ENCODE peak calls at places on chromosomes 13 and 19, in eight cellular contexts. One of them, this sample, is unnamed.

GRCh38 chr13:102260256-102260655 is 141.6 kb downstream of the FGF14 start:
- DNase-seq in foreskin keratinocyte: no peak
- DNase-seq in CD8-positive, alpha-beta T cell: no peak
- DNase-seq in ascending aorta: no peak
- DNase-seq in right atrium auricular region: no peak
- DNase-seq in adrenal gland: no peak
- DNase-seq in CD4-positive, CD25-positive, alpha-beta regulatory T cell: no peak
- DNase-seq in IMR-90: no peak
- DNase-seq in this sample: no peak

GRCh38 chr13:58097831-58098230 is 466.3 kb downstream of the PCDH17 start:
- DNase-seq in CD4-positive, CD25-positive, alpha-beta regulatory T cell: no peak
- DNase-seq in adrenal gland: no peak
- DNase-seq in CD8-positive, alpha-beta T cell: no peak
- DNase-seq in IMR-90: no peak
- DNase-seq in foreskin keratinocyte: no peak
- DNase-seq in ascending aorta: no peak
- DNase-seq in right atrium auricular region: no peak
- DNase-seq in this sample: no peak

GRCh38 chr13:74132152-74132767 is 1.9 kb downstream of the KLF12 start:
- DNase-seq in IMR-90: peak; percentile 39
- DNase-seq in foreskin keratinocyte: no peak
- DNase-seq in adrenal gland: no peak
- DNase-seq in ascending aorta: no peak
- DNase-seq in CD4-positive, CD25-positive, alpha-beta regulatory T cell: peak; percentile 68
- DNase-seq in CD8-positive, alpha-beta T cell: peak; percentile 33
- DNase-seq in right atrium auricular region: no peak
- DNase-seq in this sample: peak; percentile 76

GRCh38 chr19:55459551-55459949 is 1.9 kb downstream of the ISOC2 start:
- DNase-seq in adrenal gland: no peak
- DNase-seq in CD8-positive, alpha-beta T cell: no peak
- DNase-seq in ascending aorta: no peak
- DNase-seq in right atrium auricular region: no peak
- DNase-seq in foreskin keratinocyte: no peak
- DNase-seq in CD4-positive, CD25-positive, alpha-beta regulatory T cell: no peak
- DNase-seq in IMR-90: no peak
- DNase-seq in this sample: no peak

GRCh38 chr13:96490590-96490989 is 400.7 kb downstream of the HS6ST3 start:
- DNase-seq in adrenal gland: no peak
- DNase-seq in foreskin keratinocyte: no peak
- DNase-seq in IMR-90: no peak
- DNase-seq in right atrium auricular region: no peak
- DNase-seq in ascending aorta: no peak
- DNase-seq in CD4-positive, CD25-positive, alpha-beta regulatory T cell: no peak
- DNase-seq in CD8-positive, alpha-beta T cell: no peak
- DNase-seq in this sample: no peak

GRCh38 chr19:17441241-17442135 is 7.0 kb downstream of the TMEM221 start:
- DNase-seq in IMR-90: no peak
- DNase-seq in adrenal gland: peak; percentile 48
- DNase-seq in ascending aorta: no peak
- DNase-seq in CD8-positive, alpha-beta T cell: peak; percentile 32
- DNase-seq in CD4-positive, CD25-positive, alpha-beta regulatory T cell: peak; percentile 26
- DNase-seq in foreskin keratinocyte: peak; percentile 35
- DNase-seq in right atrium auricular region: no peak
- DNase-seq in this sample: peak; percentile 59

GRCh38 chr13:99205621-99206220 is 5.1 kb downstream of the UBAC2 start:
- DNase-seq in ascending aorta: no peak
- DNase-seq in right atrium auricular region: no peak
- DNase-seq in CD8-positive, alpha-beta T cell: no peak
- DNase-seq in CD4-positive, CD25-positive, alpha-beta regulatory T cell: no peak
- DNase-seq in adrenal gland: no peak
- DNase-seq in foreskin keratinocyte: no peak
- DNase-seq in IMR-90: no peak
- DNase-seq in this sample: no peak

GRCh38 chr13:35838356-35838755 is 292.8 kb downstream of the DCLK1 start:
- DNase-seq in CD4-positive, CD25-positive, alpha-beta regulatory T cell: no peak
- DNase-seq in foreskin keratinocyte: peak; percentile 70
- DNase-seq in ascending aorta: no peak
- DNase-seq in IMR-90: peak; percentile 85
- DNase-seq in right atrium auricular region: no peak
- DNase-seq in adrenal gland: no peak
- DNase-seq in CD8-positive, alpha-beta T cell: no peak
- DNase-seq in this sample: no peak

GRCh38 chr13:33292712-33293111 is 7.2 kb upstream of the STARD13 start:
- DNase-seq in IMR-90: no peak
- DNase-seq in adrenal gland: no peak
- DNase-seq in foreskin keratinocyte: no peak
- DNase-seq in CD4-positive, CD25-positive, alpha-beta regulatory T cell: no peak
- DNase-seq in right atrium auricular region: no peak
- DNase-seq in ascending aorta: no peak
- DNase-seq in CD8-positive, alpha-beta T cell: no peak
- DNase-seq in this sample: no peak

GRCh38 chr13:35744566-35745203 is 268.2 kb upstream of the MAB21L1 start:
- DNase-seq in IMR-90: peak; percentile 16
- DNase-seq in right atrium auricular region: no peak
- DNase-seq in ascending aorta: no peak
- DNase-seq in CD8-positive, alpha-beta T cell: no peak
- DNase-seq in CD4-positive, CD25-positive, alpha-beta regulatory T cell: no peak
- DNase-seq in foreskin keratinocyte: no peak
- DNase-seq in adrenal gland: no peak
- DNase-seq in this sample: no peak

GRCh38 chr13:81078048-81078447 is 737.1 kb upstream of the SPRY2 start:
- DNase-seq in right atrium auricular region: no peak
- DNase-seq in CD4-positive, CD25-positive, alpha-beta regulatory T cell: no peak
- DNase-seq in CD8-positive, alpha-beta T cell: no peak
- DNase-seq in IMR-90: no peak
- DNase-seq in foreskin keratinocyte: peak; percentile 58
- DNase-seq in ascending aorta: no peak
- DNase-seq in adrenal gland: no peak
- DNase-seq in this sample: no peak

GRCh38 chr13:89816404-89816803 is 1531.1 kb upstream of the MIR17HG start:
- DNase-seq in adrenal gland: no peak
- DNase-seq in ascending aorta: no peak
- DNase-seq in foreskin keratinocyte: no peak
- DNase-seq in CD4-positive, CD25-positive, alpha-beta regulatory T cell: no peak
- DNase-seq in right atrium auricular region: no peak
- DNase-seq in CD8-positive, alpha-beta T cell: no peak
- DNase-seq in IMR-90: no peak
- DNase-seq in this sample: no peak

DNA sequence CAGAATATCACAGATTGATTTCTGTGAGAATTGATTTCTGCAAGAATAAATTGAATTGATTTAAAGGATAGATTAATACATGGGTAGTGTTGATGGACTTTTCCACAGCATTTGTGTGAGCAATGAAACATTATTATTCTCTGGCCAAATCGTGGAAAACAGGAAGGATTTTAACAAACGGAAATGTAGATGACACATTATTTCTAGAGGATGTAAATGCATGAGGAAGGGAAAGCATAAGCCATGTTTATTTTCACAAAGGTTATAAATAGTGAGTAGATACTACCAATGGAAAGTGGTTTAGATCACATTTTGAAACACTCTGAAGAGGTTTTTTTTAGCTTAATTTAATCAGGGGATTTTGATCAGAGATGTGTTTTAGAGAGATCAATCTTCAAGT is 1534.6 kb upstream of the MIR17HG start:
- DNase-seq in right atrium auricular region: no peak
- DNase-seq in CD8-positive, alpha-beta T cell: no peak
- DNase-seq in IMR-90: no peak
- DNase-seq in foreskin keratinocyte: no peak
- DNase-seq in ascending aorta: no peak
- DNase-seq in CD4-positive, CD25-positive, alpha-beta regulatory T cell: no peak
- DNase-seq in adrenal gland: no peak
- DNase-seq in this sample: no peak
- H3K4me1 ChIP-seq in right atrium auricular region: no peaks in the 10 kb centered on the region
- H3K4me1 ChIP-seq in CD8-positive, alpha-beta T cell: no peaks in the 10 kb centered on the region
- H3K4me1 ChIP-seq in IMR-90: no peaks in the 10 kb centered on the region
- H3K4me1 ChIP-seq in foreskin keratinocyte: no peaks in the 10 kb centered on the region
- H3K4me1 ChIP-seq in ascending aorta: no peaks in the 10 kb centered on the region
- H3K4me1 ChIP-seq in CD4-positive, CD25-positive, alpha-beta regulatory T cell: no peaks in the 10 kb centered on the region
- H3K4me1 ChIP-seq in adrenal gland: no peaks in the 10 kb centered on the region
- H3K4me1 ChIP-seq in this sample: no peaks in the 10 kb centered on the region

DNA sequence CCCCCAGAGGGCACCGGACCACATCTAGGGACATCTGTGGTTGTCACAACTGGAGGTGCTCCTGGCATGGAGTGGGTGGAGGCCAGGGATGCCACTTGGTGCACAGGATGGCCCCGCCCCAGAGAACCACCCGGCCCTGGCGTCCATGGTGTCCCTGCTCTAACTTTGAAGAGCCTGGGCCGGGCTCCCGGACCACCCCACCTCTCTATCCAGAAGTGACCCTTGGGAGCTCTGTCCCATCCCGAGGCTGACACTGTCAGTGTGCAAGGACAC is 22.9 kb upstream of the MYDGF start:
- DNase-seq in CD4-positive, CD25-positive, alpha-beta regulatory T cell: no peak
- DNase-seq in ascending aorta: no peak
- DNase-seq in foreskin keratinocyte: no peak
- DNase-seq in right atrium auricular region: no peak
- DNase-seq in IMR-90: no peak
- DNase-seq in adrenal gland: no peak
- DNase-seq in CD8-positive, alpha-beta T cell: no peak
- DNase-seq in this sample: no peak
- H3K4me1 ChIP-seq in CD4-positive, CD25-positive, alpha-beta regulatory T cell: no peaks in the 10 kb centered on the region
- H3K4me1 ChIP-seq in ascending aorta: no peaks in the 10 kb centered on the region
- H3K4me1 ChIP-seq in foreskin keratinocyte: peaks cover 27% of the 10 kb centered on the region
- H3K4me1 ChIP-seq in right atrium auricular region: no peaks in the 10 kb centered on the region
- H3K4me1 ChIP-seq in IMR-90: peaks cover 14% of the 10 kb centered on the region
- H3K4me1 ChIP-seq in adrenal gland: no peaks in the 10 kb centered on the region
- H3K4me1 ChIP-seq in CD8-positive, alpha-beta T cell: no peaks in the 10 kb centered on the region
- H3K4me1 ChIP-seq in this sample: no peaks in the 10 kb centered on the region

GRCh38 chr19:1851581-1852293 is 3.5 kb upstream of the REXO1 start:
- DNase-seq in foreskin keratinocyte: no peak
- DNase-seq in ascending aorta: no peak
- DNase-seq in IMR-90: no peak
- DNase-seq in adrenal gland: no peak
- DNase-seq in CD8-positive, alpha-beta T cell: peak; percentile 75
- DNase-seq in CD4-positive, CD25-positive, alpha-beta regulatory T cell: peak; percentile 74
- DNase-seq in right atrium auricular region: no peak
- DNase-seq in this sample: no peak

GRCh38 chr19:1852294-1852646 is 4.0 kb upstream of the REXO1 start:
- DNase-seq in CD4-positive, CD25-positive, alpha-beta regulatory T cell: no peak
- DNase-seq in IMR-90: no peak
- DNase-seq in CD8-positive, alpha-beta T cell: no peak
- DNase-seq in foreskin keratinocyte: no peak
- DNase-seq in ascending aorta: no peak
- DNase-seq in adrenal gland: no peak
- DNase-seq in right atrium auricular region: no peak
- DNase-seq in this sample: no peak

GRCh38 chr19:1852729-1853128 is 4.4 kb upstream of the REXO1 start:
- DNase-seq in adrenal gland: no peak
- DNase-seq in CD8-positive, alpha-beta T cell: no peak
- DNase-seq in CD4-positive, CD25-positive, alpha-beta regulatory T cell: no peak
- DNase-seq in ascending aorta: no peak
- DNase-seq in foreskin keratinocyte: no peak
- DNase-seq in IMR-90: no peak
- DNase-seq in right atrium auricular region: no peak
- DNase-seq in this sample: no peak

GRCh38 chr19:1849999-1850398 is 1.7 kb upstream of the REXO1 start:
- DNase-seq in CD8-positive, alpha-beta T cell: no peak
- DNase-seq in ascending aorta: no peak
- DNase-seq in IMR-90: no peak
- DNase-seq in adrenal gland: no peak
- DNase-seq in right atrium auricular region: no peak
- DNase-seq in CD4-positive, CD25-positive, alpha-beta regulatory T cell: no peak
- DNase-seq in foreskin keratinocyte: no peak
- DNase-seq in this sample: no peak

GRCh38 chr19:1850809-1851544 is 2.7 kb upstream of the REXO1 start:
- DNase-seq in foreskin keratinocyte: no peak
- DNase-seq in adrenal gland: no peak
- DNase-seq in CD8-positive, alpha-beta T cell: no peak
- DNase-seq in IMR-90: no peak
- DNase-seq in CD4-positive, CD25-positive, alpha-beta regulatory T cell: no peak
- DNase-seq in ascending aorta: no peak
- DNase-seq in right atrium auricular region: no peak
- DNase-seq in this sample: no peak
- H3K4me1 ChIP-seq in foreskin keratinocyte: peaks cover 16% of the 10 kb centered on the region
- H3K4me1 ChIP-seq in adrenal gland: peaks cover 40% of the 10 kb centered on the region
- H3K4me1 ChIP-seq in CD8-positive, alpha-beta T cell: peaks cover 73% of the 10 kb centered on the region
- H3K4me1 ChIP-seq in IMR-90: peaks cover 27% of the 10 kb centered on the region
- H3K4me1 ChIP-seq in CD4-positive, CD25-positive, alpha-beta regulatory T cell: peaks cover 73% of the 10 kb centered on the region
- H3K4me1 ChIP-seq in ascending aorta: peaks cover 13% of the 10 kb centered on the region
- H3K4me1 ChIP-seq in right atrium auricular region: no peaks in the 10 kb centered on the region
- H3K4me1 ChIP-seq in this sample: peaks cover 50% of the 10 kb centered on the region

GRCh38 chr19:39409207-39409885 is 2.7 kb downstream of the ZFP36 start:
- DNase-seq in IMR-90: peak; percentile 61
- DNase-seq in foreskin keratinocyte: peak; percentile 93
- DNase-seq in ascending aorta: peak; percentile 94
- DNase-seq in adrenal gland: peak; percentile 85
- DNase-seq in CD8-positive, alpha-beta T cell: peak; percentile 95
- DNase-seq in right atrium auricular region: peak; percentile 93
- DNase-seq in CD4-positive, CD25-positive, alpha-beta regulatory T cell: peak; percentile 85
- DNase-seq in this sample: peak; percentile 77

GRCh38 chr19:39409886-39410619 is 2.4 kb upstream of the PLEKHG2 start:
- DNase-seq in right atrium auricular region: peak; percentile 85
- DNase-seq in CD4-positive, CD25-positive, alpha-beta regulatory T cell: peak; percentile 79
- DNase-seq in foreskin keratinocyte: no peak
- DNase-seq in IMR-90: no peak
- DNase-seq in ascending aorta: peak; percentile 90
- DNase-seq in adrenal gland: peak; percentile 78
- DNase-seq in CD8-positive, alpha-beta T cell: peak; percentile 85
- DNase-seq in this sample: peak; percentile 78

GRCh38 chr19:39407394-39407643 is 672 bp downstream of the ZFP36 start:
- DNase-seq in right atrium auricular region: peak; percentile 68
- DNase-seq in CD4-positive, CD25-positive, alpha-beta regulatory T cell: no peak
- DNase-seq in CD8-positive, alpha-beta T cell: no peak
- DNase-seq in adrenal gland: no peak
- DNase-seq in ascending aorta: peak; percentile 83
- DNase-seq in foreskin keratinocyte: no peak
- DNase-seq in IMR-90: no peak
- DNase-seq in this sample: no peak

GRCh38 chr19:39407644-39408391 is 1.2 kb downstream of the ZFP36 start:
- DNase-seq in CD8-positive, alpha-beta T cell: peak; percentile 66
- DNase-seq in right atrium auricular region: no peak
- DNase-seq in adrenal gland: peak; percentile 39
- DNase-seq in IMR-90: no peak
- DNase-seq in CD4-positive, CD25-positive, alpha-beta regulatory T cell: peak; percentile 86
- DNase-seq in ascending aorta: peak; percentile 75
- DNase-seq in foreskin keratinocyte: peak; percentile 46
- DNase-seq in this sample: peak; percentile 82

DNA sequence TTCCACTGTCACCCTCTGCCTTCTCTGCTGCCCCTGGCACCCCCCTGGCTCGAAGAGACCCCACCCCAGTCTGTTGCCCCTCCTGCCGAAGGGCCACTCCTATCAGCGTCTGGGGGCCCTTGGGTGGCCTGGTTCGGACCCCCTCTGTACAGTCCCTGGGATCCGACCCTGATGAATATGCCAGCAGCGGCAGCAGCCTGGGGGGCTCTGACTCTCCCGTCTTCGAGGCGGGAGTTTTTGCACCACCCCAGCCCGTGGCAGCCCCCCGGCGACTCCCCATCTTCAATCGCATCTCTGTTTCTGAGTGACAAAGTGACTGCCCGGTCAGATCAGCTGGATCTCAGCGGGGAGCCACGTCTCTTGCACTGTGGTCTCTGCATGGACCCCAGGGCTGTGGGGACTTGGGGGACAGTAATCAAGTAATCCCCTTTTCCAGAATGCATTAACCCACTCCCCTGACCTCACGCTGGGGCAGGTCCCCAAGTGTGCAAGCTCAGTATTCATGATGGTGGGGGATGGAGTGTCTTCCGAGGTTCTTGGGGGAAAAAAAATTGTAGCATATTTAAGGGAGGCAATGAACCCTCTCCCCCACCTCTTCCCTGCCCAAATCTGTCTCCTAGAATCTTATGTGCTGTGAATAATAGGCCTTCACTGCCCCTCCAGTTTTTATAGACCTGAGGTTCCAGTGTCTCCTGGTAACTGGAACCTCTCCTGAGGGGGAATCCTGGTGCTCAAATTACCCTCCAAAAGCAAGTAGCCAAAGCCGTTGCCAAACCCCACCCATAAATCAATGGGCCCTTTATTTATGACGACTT is 2.0 kb downstream of the ZFP36 start:
- DNase-seq in IMR-90: peak; percentile 52
- DNase-seq in foreskin keratinocyte: peak; percentile 44
- DNase-seq in ascending aorta: peak; percentile 69
- DNase-seq in adrenal gland: peak; percentile 61
- DNase-seq in CD8-positive, alpha-beta T cell: peak; percentile 51
- DNase-seq in CD4-positive, CD25-positive, alpha-beta regulatory T cell: peak; percentile 52
- DNase-seq in right atrium auricular region: no peak
- DNase-seq in this sample: no peak
- H3K4me1 ChIP-seq in IMR-90: peaks cover 20% of the 10 kb centered on the region
- H3K4me1 ChIP-seq in foreskin keratinocyte: peaks cover 6% of the 10 kb centered on the region
- H3K4me1 ChIP-seq in ascending aorta: peaks cover 4% of the 10 kb centered on the region
- H3K4me1 ChIP-seq in adrenal gland: peaks cover 14% of the 10 kb centered on the region
- H3K4me1 ChIP-seq in CD8-positive, alpha-beta T cell: peaks cover 47% of the 10 kb centered on the region
- H3K4me1 ChIP-seq in CD4-positive, CD25-positive, alpha-beta regulatory T cell: peaks cover 73% of the 10 kb centered on the region
- H3K4me1 ChIP-seq in right atrium auricular region: no peaks in the 10 kb centered on the region
- H3K4me1 ChIP-seq in this sample: peaks cover 48% of the 10 kb centered on the region